ENCODE peak calls at places on chromosomes 6 and 20, in eight cellular contexts. One of them, this sample, is unnamed.

GRCh38 chr6:40371621-40372020 is 215.5 kb downstream of the LRFN2 start:
- DNase-seq in lower leg skin: no peak
- DNase-seq in A549: no peak
- DNase-seq in uterus: no peak
- DNase-seq in sigmoid colon: no peak
- DNase-seq in H54: no peak
- DNase-seq in spleen: no peak
- DNase-seq in stomach: no peak
- DNase-seq in this sample: no peak

GRCh38 chr20:48706116-48706656 is 121.6 kb downstream of the PREX1 start:
- DNase-seq in lower leg skin: no peak
- DNase-seq in A549: no peak
- DNase-seq in spleen: peak
- DNase-seq in stomach: no peak
- DNase-seq in H54: no peak
- DNase-seq in uterus: no peak
- DNase-seq in sigmoid colon: peak
- DNase-seq in this sample: no peak

GRCh38 chr6:166998256-166999144 is 697 bp upstream of the CEP43 start:
- DNase-seq in A549: peak
- DNase-seq in sigmoid colon: peak
- DNase-seq in uterus: peak
- DNase-seq in spleen: peak
- DNase-seq in H54: no peak
- DNase-seq in stomach: peak
- DNase-seq in lower leg skin: peak
- DNase-seq in this sample: no peak

GRCh38 chr20:29410805-29411457 is 1846.5 kb upstream of the DEFB115 start:
- DNase-seq in H54: no peak
- DNase-seq in spleen: no peak
- DNase-seq in uterus: no peak
- DNase-seq in lower leg skin: no peak
- DNase-seq in stomach: no peak
- DNase-seq in A549: no peak
- DNase-seq in sigmoid colon: no peak
- DNase-seq in this sample: no peak

GRCh38 chr6:128827675-128828464 is 55.1 kb upstream of the LAMA2 start:
- DNase-seq in A549: no peak
- DNase-seq in sigmoid colon: no peak
- DNase-seq in uterus: no peak
- DNase-seq in spleen: no peak
- DNase-seq in H54: no peak
- DNase-seq in stomach: no peak
- DNase-seq in lower leg skin: no peak
- DNase-seq in this sample: no peak

GRCh38 chr6:72522735-72523141 is 99.1 kb upstream of the KCNQ5 start:
- DNase-seq in uterus: no peak
- DNase-seq in A549: peak
- DNase-seq in H54: no peak
- DNase-seq in spleen: no peak
- DNase-seq in stomach: no peak
- DNase-seq in sigmoid colon: no peak
- DNase-seq in lower leg skin: no peak
- DNase-seq in this sample: no peak

GRCh38 chr20:10659651-10660601 is 13.9 kb downstream of the JAG1 start:
- DNase-seq in spleen: no peak
- DNase-seq in uterus: no peak
- DNase-seq in H54: no peak
- DNase-seq in lower leg skin: no peak
- DNase-seq in sigmoid colon: peak
- DNase-seq in stomach: no peak
- DNase-seq in A549: no peak
- DNase-seq in this sample: peak

GRCh38 chr6:163496205-163496604 is 81.7 kb downstream of the QKI start:
- DNase-seq in uterus: no peak
- DNase-seq in A549: no peak
- DNase-seq in spleen: no peak
- DNase-seq in stomach: no peak
- DNase-seq in sigmoid colon: no peak
- DNase-seq in H54: no peak
- DNase-seq in lower leg skin: no peak
- DNase-seq in this sample: no peak

GRCh38 chr20:25584905-25585704 is at the start of gene NINL:
- DNase-seq in lower leg skin: no peak
- DNase-seq in uterus: peak
- DNase-seq in A549: peak
- DNase-seq in H54: peak
- DNase-seq in stomach: peak
- DNase-seq in sigmoid colon: peak
- DNase-seq in spleen: peak
- DNase-seq in this sample: no peak

GRCh38 chr6:142518126-142518525 is 216.3 kb downstream of the ADGRG6 start:
- DNase-seq in stomach: no peak
- DNase-seq in sigmoid colon: no peak
- DNase-seq in H54: no peak
- DNase-seq in spleen: no peak
- DNase-seq in A549: no peak
- DNase-seq in uterus: no peak
- DNase-seq in lower leg skin: no peak
- DNase-seq in this sample: no peak

GRCh38 chr6:163460307-163460782 is 45.8 kb downstream of the QKI start:
- DNase-seq in uterus: no peak
- DNase-seq in A549: no peak
- DNase-seq in lower leg skin: no peak
- DNase-seq in H54: peak
- DNase-seq in sigmoid colon: no peak
- DNase-seq in stomach: no peak
- DNase-seq in spleen: no peak
- DNase-seq in this sample: no peak

GRCh38 chr20:5222919-5223634 is 93.7 kb downstream of the PROKR2 start:
- DNase-seq in spleen: peak
- DNase-seq in uterus: no peak
- DNase-seq in sigmoid colon: no peak
- DNase-seq in H54: peak
- DNase-seq in lower leg skin: peak
- DNase-seq in A549: peak
- DNase-seq in stomach: peak
- DNase-seq in this sample: no peak

GRCh38 chr6:13560651-13561044 is 13.8 kb upstream of the SIRT5 start:
- DNase-seq in lower leg skin: no peak
- DNase-seq in sigmoid colon: no peak
- DNase-seq in uterus: no peak
- DNase-seq in H54: no peak
- DNase-seq in A549: no peak
- DNase-seq in stomach: no peak
- DNase-seq in spleen: no peak
- DNase-seq in this sample: no peak

GRCh38 chr6:167143041-167143440 is 14.7 kb downstream of the GPR31 start:
- DNase-seq in spleen: no peak
- DNase-seq in uterus: no peak
- DNase-seq in sigmoid colon: no peak
- DNase-seq in lower leg skin: no peak
- DNase-seq in A549: no peak
- DNase-seq in H54: no peak
- DNase-seq in stomach: no peak
- DNase-seq in this sample: no peak

GRCh38 chr20:35279533-35280174 is 1.7 kb upstream of the MMP24OS start:
- DNase-seq in H54: no peak
- DNase-seq in stomach: no peak
- DNase-seq in spleen: no peak
- DNase-seq in lower leg skin: no peak
- DNase-seq in sigmoid colon: no peak
- DNase-seq in uterus: no peak
- DNase-seq in A549: no peak
- DNase-seq in this sample: no peak
- TF ChIP-seq POLR2A in H54: no peak
- TF ChIP-seq POLR2A in stomach: no peak
- TF ChIP-seq POLR2A in spleen: no peak
- TF ChIP-seq POLR2A in lower leg skin: no peak
- TF ChIP-seq POLR2A in sigmoid colon: no peak
- TF ChIP-seq POLR2A in uterus: no peak
- TF ChIP-seq POLR2A in A549: no peak
- TF ChIP-seq POLR2A in this sample: no peak

DNA sequence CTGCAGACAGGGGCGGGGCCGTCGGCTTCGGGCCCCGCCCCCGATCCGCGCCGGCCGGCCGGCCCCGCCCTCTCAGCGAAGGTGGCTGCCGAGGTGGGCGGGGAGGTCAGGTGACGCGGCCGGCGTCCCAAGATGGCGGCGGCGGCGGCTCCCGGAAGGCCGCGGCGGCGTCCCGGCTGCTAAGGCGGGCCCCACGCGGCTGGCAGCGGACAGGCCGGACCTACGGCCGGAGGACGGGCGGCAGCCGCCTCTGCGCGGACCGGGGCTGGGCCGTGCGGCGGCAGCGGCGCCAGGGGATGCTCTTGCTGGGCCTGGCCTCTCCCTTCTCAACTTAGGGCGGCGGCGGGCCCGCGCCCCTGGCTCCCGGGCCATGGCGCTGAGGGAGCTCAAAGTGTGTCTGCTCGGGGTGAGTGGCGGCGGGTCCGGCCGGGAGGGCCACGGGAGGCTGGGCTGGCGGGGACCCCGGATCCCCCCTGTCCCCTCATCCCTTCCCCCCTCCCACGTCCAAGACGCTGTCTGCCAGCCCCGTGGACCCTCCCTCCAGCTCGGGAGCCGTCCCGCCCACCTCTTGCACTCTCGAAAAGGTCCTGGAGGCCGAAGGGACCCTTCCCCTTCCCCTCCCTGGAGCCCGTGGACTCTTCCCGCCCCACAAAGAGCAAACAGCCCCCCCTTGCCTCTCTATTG is at the start of gene RAB22A:
- DNase-seq in lower leg skin: peak
- DNase-seq in uterus: peak
- DNase-seq in A549: peak
- DNase-seq in stomach: peak
- DNase-seq in H54: peak
- DNase-seq in spleen: peak
- DNase-seq in sigmoid colon: peak
- DNase-seq in this sample: peak
- TF ChIP-seq POLR2A in lower leg skin: no peak
- TF ChIP-seq POLR2A in uterus: peak
- TF ChIP-seq POLR2A in A549: peak
- TF ChIP-seq POLR2A in stomach: no peak
- TF ChIP-seq POLR2A in H54: peak
- TF ChIP-seq POLR2A in spleen: peak
- TF ChIP-seq POLR2A in sigmoid colon: no peak
- TF ChIP-seq POLR2A in this sample: no peak

GRCh38 chr20:20712474-20713243 is at the start of gene RALGAPA2:
- DNase-seq in lower leg skin: peak
- DNase-seq in uterus: peak
- DNase-seq in A549: peak
- DNase-seq in sigmoid colon: peak
- DNase-seq in H54: peak
- DNase-seq in spleen: peak
- DNase-seq in stomach: peak
- DNase-seq in this sample: peak
- TF ChIP-seq POLR2A in lower leg skin: no peak
- TF ChIP-seq POLR2A in uterus: peak
- TF ChIP-seq POLR2A in A549: peak
- TF ChIP-seq POLR2A in sigmoid colon: no peak
- TF ChIP-seq POLR2A in H54: peak
- TF ChIP-seq POLR2A in spleen: peak
- TF ChIP-seq POLR2A in stomach: no peak
- TF ChIP-seq POLR2A in this sample: no peak

DNA sequence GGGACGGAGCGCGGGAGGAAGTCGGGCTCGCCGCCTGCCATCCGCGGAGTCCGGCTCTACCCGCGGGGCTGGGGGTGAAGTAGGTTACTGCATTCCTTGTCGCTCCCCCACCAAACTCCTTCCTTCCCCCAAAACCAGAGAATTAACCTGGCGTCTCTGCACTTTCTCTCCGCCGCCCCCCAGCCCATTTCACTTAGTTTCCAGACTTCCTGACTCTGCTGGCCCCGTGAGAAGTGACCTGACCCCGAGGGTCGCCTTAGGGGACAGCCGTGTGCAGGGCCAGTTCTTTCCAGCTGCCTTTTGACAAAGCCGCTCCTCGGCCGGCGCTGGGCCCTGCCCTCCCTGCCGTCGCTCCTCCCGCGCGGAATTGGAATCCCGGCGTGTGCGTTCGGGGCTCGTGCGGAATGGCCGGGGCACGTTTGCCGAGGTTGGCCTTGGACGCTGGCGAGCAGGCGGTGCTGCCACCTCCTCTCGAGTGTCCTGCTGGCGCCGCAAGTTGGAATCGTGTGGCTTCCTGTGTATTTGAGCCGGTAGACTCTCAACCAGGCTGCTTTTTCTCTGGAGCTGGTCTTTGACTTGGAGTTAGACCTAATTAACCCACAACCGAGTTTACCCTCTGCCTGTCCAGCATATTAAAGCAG is 650 bp downstream of the DCBLD1 start:
- DNase-seq in uterus: peak
- DNase-seq in H54: peak
- DNase-seq in lower leg skin: peak
- DNase-seq in A549: peak
- DNase-seq in stomach: peak
- DNase-seq in sigmoid colon: peak
- DNase-seq in spleen: peak
- DNase-seq in this sample: peak
- TF ChIP-seq POLR2A in uterus: no peak
- TF ChIP-seq POLR2A in H54: peak
- TF ChIP-seq POLR2A in lower leg skin: no peak
- TF ChIP-seq POLR2A in A549: no peak
- TF ChIP-seq POLR2A in stomach: no peak
- TF ChIP-seq POLR2A in sigmoid colon: no peak
- TF ChIP-seq POLR2A in spleen: no peak
- TF ChIP-seq POLR2A in this sample: no peak

GRCh38 chr6:37540390-37540789 is 40.7 kb upstream of the CCDC167 start:
- DNase-seq in H54: no peak
- DNase-seq in spleen: no peak
- DNase-seq in sigmoid colon: no peak
- DNase-seq in A549: no peak
- DNase-seq in uterus: no peak
- DNase-seq in lower leg skin: no peak
- DNase-seq in stomach: no peak
- DNase-seq in this sample: no peak
- TF ChIP-seq POLR2A in H54: no peak
- TF ChIP-seq POLR2A in spleen: no peak
- TF ChIP-seq POLR2A in sigmoid colon: no peak
- TF ChIP-seq POLR2A in A549: no peak
- TF ChIP-seq POLR2A in uterus: no peak
- TF ChIP-seq POLR2A in lower leg skin: no peak
- TF ChIP-seq POLR2A in stomach: no peak
- TF ChIP-seq POLR2A in this sample: no peak

DNA sequence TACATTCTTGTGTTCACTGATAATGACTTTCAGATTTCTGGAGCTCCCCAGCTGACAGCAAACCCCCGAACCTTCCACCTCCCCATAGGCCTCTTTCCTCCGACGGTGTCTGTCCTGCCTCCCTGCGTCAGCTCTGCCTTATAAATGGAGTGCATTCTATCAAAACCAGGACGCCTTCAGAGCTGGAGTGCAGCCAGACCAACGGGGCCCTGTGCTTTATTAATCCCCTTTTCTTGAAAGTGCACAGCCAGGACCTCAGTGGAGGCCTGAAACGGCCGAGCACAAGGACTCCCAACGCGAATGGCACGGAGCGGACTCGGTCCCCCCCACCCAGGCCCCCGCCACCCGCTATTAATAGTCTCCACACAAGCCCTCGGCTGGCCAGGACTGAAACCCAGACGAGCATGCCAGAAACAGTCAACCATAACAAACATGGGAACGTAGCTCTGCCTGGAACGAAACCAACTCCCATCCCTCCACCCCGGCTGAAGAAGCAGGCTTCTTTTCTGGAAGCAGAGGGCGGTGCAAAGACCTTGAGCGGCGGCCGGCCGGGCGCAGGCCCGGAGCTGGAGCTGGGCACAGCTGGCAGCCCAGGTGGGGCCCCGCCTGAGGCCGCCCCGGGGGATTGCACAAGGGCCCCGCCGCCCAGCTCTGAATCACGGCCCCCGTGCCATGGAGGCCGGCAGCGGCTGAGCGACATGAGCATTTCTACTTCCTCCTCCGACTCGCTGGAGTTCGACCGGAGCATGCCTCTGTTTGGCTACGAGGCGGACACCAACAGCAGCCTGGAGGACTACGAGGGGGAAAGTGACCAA is 42.3 kb upstream of the NAA20 start:
- DNase-seq in stomach: peak
- DNase-seq in uterus: peak
- DNase-seq in H54: peak
- DNase-seq in lower leg skin: peak
- DNase-seq in A549: peak
- DNase-seq in sigmoid colon: peak
- DNase-seq in spleen: peak
- DNase-seq in this sample: peak
- TF ChIP-seq POLR2A in stomach: no peak
- TF ChIP-seq POLR2A in uterus: peak
- TF ChIP-seq POLR2A in H54: peak
- TF ChIP-seq POLR2A in lower leg skin: no peak
- TF ChIP-seq POLR2A in A549: peak
- TF ChIP-seq POLR2A in sigmoid colon: peak
- TF ChIP-seq POLR2A in spleen: no peak
- TF ChIP-seq POLR2A in this sample: no peak

This sample was measured in breast epithelium.